ENCODE peak calls at places on chromosomes 16 and 17, in five cellular contexts. R, D, F, B and W are unnamed samples.

GRCh38 chr16:86531641-86532525 is 21.6 kb downstream of the FOXF1 start:
- DNase-seq in R (no peak), D (no peak), F (no peak), B (no peak), W (no peak)

GRCh38 chr16:75087040-75087979 is 29.3 kb downstream of the LDHD start:
- DNase-seq in R (peak), D (no peak), F (peak), B (no peak), W (no peak)

GRCh38 chr16:7227193-7227825 is 105.3 kb upstream of the RBFOX1 start:
- DNase-seq in R (no peak), D (no peak), F (no peak), B (no peak), W (peak)

GRCh38 chr17:81513669-81514484 is 1.3 kb upstream of the ACTG1 start:
- DNase-seq in R (peak), D (peak), F (peak), B (peak), W (peak)

GRCh38 chr16:8721693-8722348 is 47.4 kb downstream of the ABAT start:
- DNase-seq in R (no peak), D (no peak), F (no peak), B (no peak), W (no peak)

GRCh38 chr17:81601525-81602120 is 35.3 kb downstream of the NPLOC4 start:
- DNase-seq in R (peak), D (peak), F (no peak), B (peak), W (peak)

GRCh38 chr17:50533720-50534148 is 1.2 kb downstream of the EPN3 start:
- DNase-seq in R (no peak), D (no peak), F (peak), B (no peak), W (no peak)

GRCh38 chr17:43363926-43364285 is 34.9 kb upstream of the ARL4D start:
- DNase-seq in R (no peak), D (no peak), F (no peak), B (no peak), W (no peak)

GRCh38 chr17:29941334-29941733 is at the start of gene EFCAB5:
- DNase-seq in R (no peak), D (no peak), F (no peak), B (no peak), W (no peak)

GRCh38 chr16:89431158-89431584 is 59.2 kb downstream of the ANKRD11 start:
- DNase-seq in R (peak), D (peak), F (no peak), B (no peak), W (no peak)

GRCh38 chr17:49180303-49180702 is 30.1 kb downstream of the GNGT2 start:
- DNase-seq in R (peak), D (peak), F (peak), B (no peak), W (peak)

GRCh38 chr17:10295728-10296343 is 77.0 kb downstream of the MYH13 start:
- DNase-seq in R (peak), D (peak), F (peak), B (peak), W (peak)

GRCh38 chr16:75483222-75483621 is 12.0 kb downstream of the CHST6 start:
- DNase-seq in R (peak), D (peak), F (no peak), B (no peak), W (no peak)

GRCh38 chr17:60598001-60598736 is 1.8 kb upstream of the PPM1D start:
- DNase-seq in R (no peak), D (no peak), F (no peak), B (no peak), W (no peak)

GRCh38 chr17:74773871-74774286 is 2.3 kb downstream of the NAT9 start:
- DNase-seq in R (no peak), D (peak), F (no peak), B (no peak), W (no peak)

GRCh38 chr16:527015-527903 is at the start of gene CAPN15:
- DNase-seq in R (peak), D (peak), F (peak), B (peak), W (peak)
- TF ChIP-seq CTCF in R (peak), D (peak), F (no peak), B (peak), W (peak)

DNA sequence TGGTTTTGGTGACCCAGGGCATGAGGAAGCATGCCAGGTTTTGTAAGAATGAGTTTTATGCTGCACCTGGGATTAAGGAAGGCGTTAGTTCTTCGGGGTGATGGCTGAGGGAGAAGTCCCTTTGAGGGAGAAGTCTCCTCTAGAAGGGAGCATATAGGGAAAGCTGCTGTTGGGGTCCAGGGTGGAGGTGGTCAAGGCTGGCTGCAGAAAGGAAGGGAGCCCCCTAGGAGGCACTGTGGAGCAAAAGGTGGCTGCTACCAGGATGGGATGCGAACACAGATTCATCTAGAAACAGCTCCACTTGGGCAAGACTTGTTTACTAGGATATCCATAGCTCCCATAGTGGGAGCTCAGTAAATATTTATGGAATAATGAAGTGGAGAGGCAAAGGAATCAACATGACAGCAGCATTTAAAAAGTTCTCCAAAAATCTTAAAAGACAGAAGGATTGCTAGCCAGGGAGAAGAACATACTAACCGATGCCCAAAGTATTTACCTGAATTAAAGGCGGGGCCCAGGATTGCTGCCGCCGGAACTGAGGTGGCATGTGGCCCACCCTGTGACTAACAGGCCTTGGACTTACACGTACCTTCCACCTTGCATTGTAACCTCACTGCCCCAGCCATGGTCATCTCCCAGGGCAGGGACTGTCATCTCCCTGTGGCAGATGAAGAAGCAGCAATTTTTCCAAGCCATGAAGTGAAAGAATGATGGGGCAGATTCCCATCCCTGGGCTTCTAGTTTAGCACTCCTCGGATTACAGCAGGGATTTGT is 7.1 kb upstream of the LPCAT2 start:
- DNase-seq in R (peak), D (no peak), F (peak), B (no peak), W (no peak)
- TF ChIP-seq CTCF in R (peak), D (peak), F (no peak), B (peak), W (peak)

GRCh38 chr17:38766341-38766740 is 13.8 kb downstream of the PSMB3 start:
- DNase-seq in R (no peak), D (no peak), F (no peak), B (no peak), W (no peak)

GRCh38 chr17:38762231-38762630 is 9.7 kb downstream of the PSMB3 start:
- DNase-seq in R (no peak), D (no peak), F (no peak), B (no peak), W (no peak)

GRCh38 chr17:38761612-38762011 is 9.1 kb downstream of the PSMB3 start:
- DNase-seq in R (peak), D (peak), F (no peak), B (no peak), W (peak)
- TF ChIP-seq CTCF in R (peak), D (peak), F (no peak), B (peak), W (peak)

GRCh38 chr16:79339863-79340262 is 260.7 kb downstream of the MAF start:
- DNase-seq in R (no peak), D (no peak), F (no peak), B (no peak), W (no peak)

GRCh38 chr16:79334127-79334526 is 266.4 kb downstream of the MAF start:
- DNase-seq in R (no peak), D (no peak), F (no peak), B (no peak), W (peak)

GRCh38 chr16:79336437-79337229 is 263.9 kb downstream of the MAF start:
- DNase-seq in R (no peak), D (no peak), F (peak), B (no peak), W (no peak)

DNA sequence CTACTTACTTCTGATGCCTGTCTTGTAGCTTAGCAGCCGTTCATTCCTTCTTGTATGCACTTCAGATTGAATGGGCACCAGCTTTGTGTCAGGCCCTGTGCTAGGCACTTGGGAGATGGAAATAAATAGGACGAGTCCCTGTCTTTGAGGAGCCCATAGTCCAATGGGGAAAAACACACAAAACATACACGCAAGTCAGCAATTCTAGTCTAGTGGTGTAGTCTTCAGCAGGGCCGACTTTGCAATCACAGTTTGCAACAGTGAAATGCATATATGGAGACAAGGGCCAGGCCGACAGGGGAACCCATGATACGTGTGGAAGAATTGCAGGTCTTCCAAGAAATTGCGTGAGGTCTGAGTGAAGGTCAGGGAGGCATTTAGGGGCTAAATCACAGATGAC is 262.6 kb downstream of the MAF start:
- DNase-seq in R (no peak), D (no peak), F (no peak), B (no peak), W (no peak)
- TF ChIP-seq CTCF in R (no peak), D (no peak), F (no peak), B (no peak), W (no peak)

DNA sequence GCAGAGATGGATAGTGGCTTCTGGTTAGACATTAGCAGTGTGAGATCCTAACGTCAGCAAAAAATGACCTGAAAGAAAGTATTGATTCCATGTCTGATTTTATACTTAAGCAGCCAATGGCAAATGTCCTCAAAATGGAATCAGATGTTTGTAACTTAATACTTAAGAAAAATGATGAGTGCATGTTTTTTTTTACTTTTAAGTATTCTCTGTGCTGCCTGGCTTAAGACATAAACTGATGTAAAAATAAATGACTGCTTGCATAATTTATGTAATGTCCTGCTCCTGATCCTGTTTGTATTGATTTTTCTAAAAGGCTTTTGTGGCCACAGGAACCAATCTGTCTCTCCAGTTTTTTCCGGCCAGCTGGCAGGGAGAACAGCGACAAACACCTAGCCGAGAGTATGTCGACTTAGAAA is 7.4 kb downstream of the CBFB start:
- DNase-seq in R (no peak), D (no peak), F (no peak), B (no peak), W (no peak)
- TF ChIP-seq CTCF in R (no peak), D (no peak), F (no peak), B (no peak), W (no peak)